ENCODE peak calls at places on chromosomes 2 and 18, in ten cellular contexts. X is left ventricle myocardium inferior, K is psoas muscle, F is K562, Y is GM12878, R is pancreas, S is ascending aorta, J is DND-41, V is neural progenitor cell, H is HL-60. N is an unnamed sample.

GRCh38 chr2:58545300-58546280 is 304.5 kb upstream of the FANCL start:
- DNase-seq in X (no peak), K (no peak), F (no peak), Y (no peak), R (no peak), S (no peak), J (no peak), V (no peak), H (no peak), N (no peak)

GRCh38 chr2:140624188-140624587 is 1506.6 kb downstream of the LRP1B start:
- DNase-seq in X (no peak), K (no peak), F (no peak), Y (no peak), R (no peak), S (no peak), J (no peak), V (no peak), H (no peak), N (no peak)

GRCh38 chr2:107525420-107525819 is 301.3 kb upstream of the RGPD4 start:
- DNase-seq in X (no peak), K (no peak), F (no peak), Y (no peak), R (no peak), S (no peak), J (no peak), V (no peak), H (no peak), N (no peak)

GRCh38 chr2:127778447-127778846 is 32.5 kb downstream of the WDR33 start:
- DNase-seq in X (no peak), K (no peak), F (no peak), Y (no peak), R (no peak), S (no peak), J (no peak), V (no peak), H (no peak), N (no peak)

GRCh38 chr2:217934321-217935131 is 68.3 kb downstream of the TNS1 start:
- DNase-seq in X (peak), K (peak), F (no peak), Y (no peak), R (peak), S (peak), J (no peak), V (no peak), H (peak), N (no peak)

GRCh38 chr2:110104025-110104771 is 11.4 kb downstream of the MALL start:
- DNase-seq in X (no peak), K (no peak), F (no peak), Y (no peak), R (no peak), S (no peak), J (no peak), V (no peak), H (no peak), N (no peak)

GRCh38 chr2:58539973-58540372 is 298.8 kb upstream of the FANCL start:
- DNase-seq in X (no peak), K (no peak), F (no peak), Y (no peak), R (no peak), S (no peak), J (no peak), V (peak), H (no peak), N (no peak)

GRCh38 chr2:120751553-120751952 is 15.9 kb downstream of the GLI2 start:
- DNase-seq in X (no peak), K (no peak), F (no peak), Y (no peak), R (no peak), S (no peak), J (no peak), V (no peak), H (no peak), N (no peak)

GRCh38 chr2:128319773-128320608 is 1.3 kb upstream of the HS6ST1 start:
- DNase-seq in X (no peak), K (no peak), F (no peak), Y (no peak), R (no peak), S (peak), J (peak), V (no peak), H (no peak), N (no peak)

GRCh38 chr2:26068602-26069298 is 34.9 kb downstream of the RAB10 start:
- DNase-seq in X (no peak), K (no peak), F (peak), Y (peak), R (no peak), S (no peak), J (peak), V (no peak), H (peak), N (no peak)

GRCh38 chr2:98455494-98455976 is 10.9 kb downstream of the INPP4A start:
- DNase-seq in X (no peak), K (no peak), F (no peak), Y (peak), R (no peak), S (no peak), J (no peak), V (no peak), H (no peak), N (no peak)

GRCh38 chr18:22191986-22192385 is 22.6 kb downstream of the GATA6 start:
- DNase-seq in X (no peak), K (no peak), F (no peak), Y (no peak), R (no peak), S (no peak), J (no peak), V (peak), H (no peak), N (no peak)

GRCh38 chr2:125516496-125517109 is 1139.4 kb upstream of the GYPC start:
- DNase-seq in X (no peak), K (no peak), F (peak), Y (no peak), R (no peak), S (no peak), J (peak), V (peak), H (no peak), N (no peak)

GRCh38 chr2:143586119-143586518 is 456.9 kb downstream of the ARHGAP15 start:
- DNase-seq in X (no peak), K (no peak), F (no peak), Y (no peak), R (no peak), S (no peak), J (no peak), V (no peak), H (no peak), N (no peak)

GRCh38 chr2:240670950-240671349 is 11.7 kb downstream of the AQP12B start:
- DNase-seq in X (no peak), K (no peak), F (no peak), Y (no peak), R (no peak), S (no peak), J (no peak), V (no peak), H (no peak), N (no peak)

GRCh38 chr2:98463081-98463481 is 18.4 kb downstream of the INPP4A start:
- DNase-seq in X (no peak), K (no peak), F (no peak), Y (no peak), R (no peak), S (peak), J (peak), V (no peak), H (no peak), N (peak)

GRCh38 chr2:232491139-232491780 is 3.6 kb upstream of the ECEL1 start:
- DNase-seq in X (peak), K (peak), F (no peak), Y (no peak), R (peak), S (no peak), J (no peak), V (no peak), H (no peak), N (no peak)

GRCh38 chr2:112583497-112584133 is 794 bp upstream of the CHCHD5 start:
- DNase-seq in X (no peak), K (no peak), F (peak), Y (no peak), R (no peak), S (no peak), J (no peak), V (peak), H (peak), N (no peak)

DNA sequence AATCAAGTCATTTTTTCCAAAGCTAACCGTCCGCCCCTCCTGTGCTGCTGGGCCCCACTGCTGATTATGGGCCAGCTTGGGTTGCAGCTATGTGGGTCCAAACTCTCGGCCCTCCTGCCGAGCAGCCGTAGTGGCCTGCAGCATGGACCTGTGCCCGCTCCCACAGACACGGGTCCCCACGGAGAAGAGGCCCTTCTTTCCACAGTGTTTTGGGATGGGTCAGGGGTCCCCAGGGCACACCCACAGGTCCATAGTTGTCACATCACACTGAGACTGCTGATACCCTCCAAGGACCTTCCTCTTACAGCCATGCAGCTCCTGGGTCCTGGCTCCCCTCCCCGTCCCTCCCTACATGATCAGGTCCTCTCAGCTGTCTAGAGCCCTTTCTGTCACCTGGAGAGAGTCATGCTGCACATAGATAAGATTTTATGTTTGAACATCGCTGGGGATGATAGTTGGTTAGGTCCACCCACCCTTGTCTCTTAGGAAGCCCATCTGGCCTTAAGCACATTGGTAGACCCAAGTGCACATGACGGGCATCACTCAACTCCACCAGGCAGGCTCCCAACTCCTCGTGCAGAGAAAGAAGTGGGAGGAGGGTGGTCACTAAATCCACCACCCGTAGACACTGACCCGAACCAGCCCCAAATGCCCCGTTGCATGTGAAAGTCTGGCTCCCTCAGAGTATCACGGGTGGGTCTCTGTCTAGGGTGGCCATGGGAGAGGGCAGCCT is 17.5 kb downstream of the GPR55 start:
- DNase-seq in X (no peak), K (no peak), F (peak), Y (no peak), R (no peak), S (peak), J (no peak), V (no peak), H (no peak), N (no peak)
- H3K4me3 ChIP-seq in X (peak), K (no peak), F (peak), Y (no peak), R (no peak), S (no peak), J (no peak), V (no peak), H (no peak), N (no peak)

GRCh38 chr2:160584972-160585494 is 91.4 kb upstream of the RBMS1 start:
- DNase-seq in X (no peak), K (no peak), F (no peak), Y (no peak), R (no peak), S (no peak), J (no peak), V (no peak), H (no peak), N (no peak)
- H3K27ac ChIP-seq in X (peak), K (no peak), F (no peak), Y (no peak), R (no peak), S (peak), J (no peak), V (no peak), H (no peak), N (no peak)

DNA sequence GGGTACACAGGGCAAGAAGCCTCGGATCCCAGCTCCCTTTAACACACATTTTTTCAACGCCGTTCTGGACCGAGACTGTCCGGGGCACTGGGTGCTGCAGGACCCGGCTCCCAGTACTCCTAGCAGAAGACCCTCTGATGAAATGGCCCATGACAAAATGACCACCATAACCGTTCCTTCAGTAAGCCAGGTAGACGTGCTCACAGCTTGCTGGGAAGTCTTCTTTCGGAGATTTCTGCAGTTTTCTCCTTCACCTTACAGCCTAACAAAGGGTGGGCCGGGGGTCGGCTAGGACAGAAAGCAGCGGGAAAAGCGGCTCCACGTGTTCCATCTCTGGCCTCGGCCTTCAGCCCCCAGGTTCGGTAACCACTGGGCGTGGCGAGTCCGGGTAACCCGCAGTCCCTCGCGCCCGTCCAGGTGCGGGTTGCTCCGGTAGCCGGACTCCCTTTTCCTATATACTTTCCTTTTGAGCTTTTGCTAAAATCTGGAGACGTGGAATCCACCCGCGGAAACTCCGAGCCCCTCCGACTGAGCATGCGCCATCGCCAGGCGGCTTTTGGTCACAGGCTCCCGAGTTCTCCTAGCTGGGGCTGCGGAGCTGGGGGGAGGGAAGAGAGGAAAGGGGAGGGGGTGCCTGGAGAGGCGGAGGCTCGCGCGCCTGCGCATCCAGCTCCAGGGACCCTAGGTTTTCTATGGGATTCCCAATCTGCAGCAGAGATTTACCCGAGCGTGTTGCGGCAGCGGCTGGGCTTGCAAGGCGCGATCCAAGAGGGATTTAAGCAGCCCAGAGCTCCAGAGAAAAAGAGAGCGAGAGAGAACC is at the start of gene VSNL1:
- DNase-seq in X (peak), K (peak), F (peak), Y (no peak), R (peak), S (peak), J (no peak), V (peak), H (no peak), N (no peak)
- TF ChIP-seq CTCF in X (no peak), K (no peak), F (no peak), Y (no peak), R (no peak), S (no peak), J (no peak), V (no peak), H (no peak), N (no peak)

DNA sequence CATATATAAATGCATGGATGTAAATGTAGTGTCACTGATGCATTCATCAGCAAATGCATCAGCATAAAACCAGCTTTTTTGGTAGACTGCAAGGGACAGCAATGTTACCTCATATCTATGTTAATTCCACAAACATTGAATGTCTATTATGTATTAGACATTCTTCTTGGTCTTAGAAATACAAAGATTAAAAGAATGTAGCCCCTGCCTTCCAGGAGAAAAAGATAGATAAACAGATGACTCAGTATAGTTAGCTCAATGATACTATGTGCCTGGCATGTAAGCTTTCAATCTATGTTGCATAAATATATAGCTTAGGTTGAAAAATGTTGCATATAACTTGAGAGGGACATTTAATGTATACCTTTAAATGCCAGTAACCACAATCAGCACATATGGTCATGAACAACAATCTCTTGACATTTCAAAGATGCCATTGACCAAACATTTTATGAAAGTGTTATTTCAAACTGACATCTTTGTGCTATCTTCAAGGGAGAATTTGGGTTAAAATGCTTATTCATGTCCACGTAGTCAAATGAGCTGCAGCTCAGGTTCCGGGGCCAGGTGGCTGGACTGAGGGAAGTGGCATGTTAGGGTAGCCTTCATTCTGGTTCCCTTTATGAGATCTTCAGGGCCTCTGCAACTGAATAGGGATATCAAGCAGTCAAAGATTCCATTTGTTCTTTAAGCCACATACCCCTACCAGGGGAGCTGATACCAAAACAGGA is 45.2 kb upstream of the GCG start:
- DNase-seq in X (no peak), K (no peak), F (no peak), Y (no peak), R (no peak), S (no peak), J (no peak), V (no peak), H (no peak), N (no peak)
- H3K4me3 ChIP-seq in X (no peak), K (no peak), F (no peak), Y (no peak), R (no peak), S (no peak), J (no peak), V (no peak), H (no peak), N (no peak)

GRCh38 chr2:207107120-207107519 is 58.6 kb downstream of the KLF7 start:
- DNase-seq in X (no peak), K (no peak), F (no peak), Y (no peak), R (no peak), S (no peak), J (no peak), V (no peak), H (no peak), N (no peak)
- H3K27ac ChIP-seq in X (peak), K (no peak), F (no peak), Y (no peak), R (no peak), S (no peak), J (no peak), V (no peak), H (peak), N (no peak)

DNA sequence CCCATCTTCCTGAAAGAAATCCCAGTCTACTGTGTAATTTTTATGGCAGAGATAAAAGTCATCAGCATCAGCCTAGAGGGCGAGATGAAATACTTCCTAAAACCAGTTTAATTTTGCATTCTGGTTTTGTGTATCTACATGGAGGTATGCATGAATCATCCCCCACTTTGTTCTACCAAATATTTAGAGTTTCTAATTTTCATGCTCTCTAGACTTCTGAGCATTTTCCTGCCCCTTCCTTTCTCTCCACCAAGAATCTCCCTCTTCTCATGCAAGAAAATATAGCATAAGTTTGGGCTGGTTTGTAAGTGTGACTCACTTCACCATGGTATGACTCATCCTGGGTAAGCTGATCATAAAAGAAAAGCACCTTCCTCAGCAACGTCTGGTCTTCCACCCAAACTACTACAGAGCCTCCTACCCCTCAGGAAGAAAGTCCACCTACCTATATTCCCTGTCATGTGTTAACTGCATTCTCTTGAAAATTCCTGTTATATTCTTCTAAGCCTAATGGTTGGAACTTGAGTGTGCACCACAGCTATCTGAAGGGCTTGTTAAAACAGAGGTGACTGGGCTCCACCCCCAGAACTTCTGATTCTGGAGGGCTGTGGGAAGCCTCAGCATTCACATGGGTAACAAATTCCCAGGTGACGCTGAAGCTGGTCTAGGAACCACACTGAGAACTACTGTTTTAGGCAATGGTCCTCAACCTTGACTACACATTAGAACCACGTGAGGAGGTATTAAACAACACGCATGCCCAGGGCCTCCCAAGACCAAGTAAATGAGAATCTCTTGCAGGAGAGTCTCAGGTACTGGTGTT is 37.4 kb upstream of the RAPGEF4 start:
- DNase-seq in X (no peak), K (no peak), F (no peak), Y (peak), R (no peak), S (no peak), J (no peak), V (no peak), H (peak), N (no peak)
- TF ChIP-seq CTCF in X (no peak), K (no peak), F (no peak), Y (no peak), R (no peak), S (no peak), J (no peak), V (no peak), H (no peak), N (no peak)